ENCODE peak calls at places on chromosomes 5 and 9, in five cellular contexts. P is PC-3; M is activated naive CD4-positive, alpha-beta T cell; I is stimulated activated CD4-positive, alpha-beta T cell treated with anti-CD3 and anti-CD28 coated beads, Interleukin-1b, Interleukin-23, amount 100 ng/mL, for 48 hours; Q is neural progenitor cell. Y is an unnamed sample.
A peak's percentile ranks its signal among the peaks of the same experiment; 100 is the strongest.

GRCh38 chr5:137218896-137219295 is 280.2 kb downstream of the SPOCK1 start:
- DNase-seq in P (peak; percentile 71), M (no peak), I (no peak), Q (no peak), Y (no peak)

GRCh38 chr9:94259077-94259847 is at the start of gene ZNF169:
- DNase-seq in P (peak; percentile 85), M (peak; percentile 72), I (peak; percentile 92), Q (peak; percentile 91), Y (peak; percentile 92)

GRCh38 chr9:37966443-37967271 is 62.7 kb upstream of the SLC25A51 start:
- DNase-seq in P (no peak), M (no peak), I (no peak), Q (no peak), Y (peak; percentile 57)

GRCh38 chr5:89504051-89504450 is 621.1 kb upstream of the MEF2C start:
- DNase-seq in P (no peak), M (no peak), I (no peak), Q (no peak), Y (no peak)

GRCh38 chr5:33321026-33321425 is 119.7 kb upstream of the TARS1 start:
- DNase-seq in P (peak; percentile 88), M (no peak), I (no peak), Q (no peak), Y (no peak)

GRCh38 chr5:6702633-6703032 is 10.6 kb upstream of the TENT4A start:
- DNase-seq in P (no peak), M (no peak), I (no peak), Q (no peak), Y (no peak)

GRCh38 chr9:87662808-87663528 is 63.0 kb upstream of the CTSL start:
- DNase-seq in P (peak; percentile 69), M (peak; percentile 40), I (peak; percentile 68), Q (peak; percentile 81), Y (peak; percentile 28)

GRCh38 chr5:141121563-141121962 is at the start of gene PCDHB4:
- DNase-seq in P (no peak), M (no peak), I (peak; percentile 3), Q (peak; percentile 25), Y (no peak)

GRCh38 chr5:5344051-5344571 is 78.4 kb upstream of the ICE1 start:
- DNase-seq in P (no peak), M (no peak), I (no peak), Q (no peak), Y (no peak)

GRCh38 chr5:132662925-132663770 is 5.2 kb downstream of the IL13 start:
- DNase-seq in P (no peak), M (no peak), I (peak; percentile 78), Q (no peak), Y (no peak)

GRCh38 chr5:96952946-96953730 is 17.3 kb downstream of the LNPEP start:
- DNase-seq in P (no peak), M (no peak), I (no peak), Q (no peak), Y (no peak)

GRCh38 chr5:30131-30530 is 61.8 kb upstream of the PLEKHG4B start:
- DNase-seq in P (no peak), M (no peak), I (no peak), Q (no peak), Y (no peak)

GRCh38 chr9:116809656-116810055 is 122.6 kb downstream of the TRIM32 start:
- DNase-seq in P (no peak), M (no peak), I (no peak), Q (no peak), Y (no peak)

GRCh38 chr5:911601-912000 is 18.9 kb downstream of the TRIP13 start:
- DNase-seq in P (peak; percentile 77), M (no peak), I (no peak), Q (no peak), Y (no peak)

GRCh38 chr9:107039546-107039945 is 176.6 kb downstream of the ZNF462 start:
- DNase-seq in P (no peak), M (no peak), I (no peak), Q (no peak), Y (no peak)

GRCh38 chr9:26604076-26604662 is 288.4 kb downstream of the CAAP1 start:
- DNase-seq in P (no peak), M (no peak), I (no peak), Q (peak; percentile 20), Y (no peak)

GRCh38 chr5:178284996-178285395 is 52.4 kb upstream of the PHYKPL start:
- DNase-seq in P (no peak), M (no peak), I (no peak), Q (no peak), Y (no peak)

GRCh38 chr5:125704888-125705287 is 718.3 kb upstream of the GRAMD2B start:
- DNase-seq in P (no peak), M (no peak), I (no peak), Q (no peak), Y (no peak)

GRCh38 chr9:92151691-92152393 is 36.6 kb upstream of the SPTLC1 start:
- DNase-seq in P (peak; percentile 83), M (no peak), I (no peak), Q (no peak), Y (peak; percentile 40)

GRCh38 chr9:96859461-96860198 is 5.3 kb upstream of the ZNF782 start:
- DNase-seq in P (peak; percentile 94), M (no peak), I (no peak), Q (peak; percentile 74), Y (no peak)

GRCh38 chr5:151770383-151771258 is 1.1 kb upstream of the G3BP1 start:
- DNase-seq in P (no peak), M (peak; percentile 51), I (peak; percentile 39), Q (peak; percentile 88), Y (peak; percentile 54)

GRCh38 chr5:146947181-146947941 is 68.8 kb upstream of the PPP2R2B start:
- DNase-seq in P (peak; percentile 34), M (no peak), I (no peak), Q (peak; percentile 39), Y (peak; percentile 19)

GRCh38 chr5:38323645-38324295 is 65.4 kb downstream of the EGFLAM start:
- DNase-seq in P (no peak), M (no peak), I (no peak), Q (no peak), Y (no peak)

GRCh38 chr9:114035221-114035844 is 42.8 kb downstream of the AMBP start:
- DNase-seq in P (no peak), M (no peak), I (no peak), Q (no peak), Y (no peak)

GRCh38 chr5:2877520-2877919 is 126.0 kb upstream of the IRX2 start:
- DNase-seq in P (no peak), M (no peak), I (no peak), Q (no peak), Y (no peak)

GRCh38 chr5:133511653-133512235 is 100.6 kb downstream of the FSTL4 start:
- DNase-seq in P (no peak), M (no peak), I (no peak), Q (no peak), Y (no peak)

GRCh38 chr5:165906879-165907278 is 2384.6 kb upstream of the WWC1 start:
- DNase-seq in P (no peak), M (no peak), I (no peak), Q (no peak), Y (no peak)

GRCh38 chr9:104820336-104820735 is 56.4 kb downstream of the NIPSNAP3B start:
- DNase-seq in P (no peak), M (no peak), I (no peak), Q (no peak), Y (no peak)

GRCh38 chr5:6493681-6494454 is 45.2 kb downstream of the UBE2QL1 start:
- DNase-seq in P (no peak), M (no peak), I (no peak), Q (no peak), Y (no peak)

GRCh38 chr9:130934702-130935659 is 4.1 kb downstream of the FIBCD1 start:
- DNase-seq in P (no peak), M (no peak), I (no peak), Q (no peak), Y (no peak)

Y was measured in LoVo.